ENCODE peak calls at places on chromosomes 1 and 21, in six cellular contexts. One of them, this sample, is unnamed.

GRCh38 chr1:74235153-74235552 is at the start of gene TNNI3K:
- DNase-seq in left lung: no peak
- DNase-seq in left ventricle myocardium inferior: no peak
- DNase-seq in tibial artery: no peak
- DNase-seq in adrenal gland: no peak
- DNase-seq in neural progenitor cell: no peak
- DNase-seq in this sample: no peak

GRCh38 chr1:15836772-15837669 is 10.5 kb upstream of the SPEN start:
- DNase-seq in left ventricle myocardium inferior: peak; percentile 54
- DNase-seq in tibial artery: no peak
- DNase-seq in adrenal gland: peak; percentile 59
- DNase-seq in neural progenitor cell: peak; percentile 25
- DNase-seq in left lung: peak; percentile 78
- DNase-seq in this sample: peak; percentile 63

GRCh38 chr1:72837781-72838180 is 555.4 kb upstream of the NEGR1 start:
- DNase-seq in adrenal gland: no peak
- DNase-seq in tibial artery: no peak
- DNase-seq in left ventricle myocardium inferior: no peak
- DNase-seq in left lung: no peak
- DNase-seq in neural progenitor cell: peak; percentile 54
- DNase-seq in this sample: no peak

GRCh38 chr1:11563560-11564069 is 84.7 kb downstream of the DISP3 start:
- DNase-seq in neural progenitor cell: peak; percentile 82
- DNase-seq in adrenal gland: no peak
- DNase-seq in left ventricle myocardium inferior: no peak
- DNase-seq in left lung: no peak
- DNase-seq in tibial artery: no peak
- DNase-seq in this sample: no peak

GRCh38 chr1:236107121-236107907 is 35.0 kb upstream of the GPR137B start:
- DNase-seq in left lung: no peak
- DNase-seq in adrenal gland: no peak
- DNase-seq in left ventricle myocardium inferior: no peak
- DNase-seq in neural progenitor cell: no peak
- DNase-seq in tibial artery: no peak
- DNase-seq in this sample: no peak

GRCh38 chr1:210792703-210793102 is 341.2 kb downstream of the KCNH1 start:
- DNase-seq in left ventricle myocardium inferior: no peak
- DNase-seq in neural progenitor cell: no peak
- DNase-seq in tibial artery: no peak
- DNase-seq in left lung: no peak
- DNase-seq in adrenal gland: no peak
- DNase-seq in this sample: no peak

GRCh38 chr1:232183802-232184201 is 446.1 kb downstream of the SIPA1L2 start:
- DNase-seq in tibial artery: no peak
- DNase-seq in adrenal gland: no peak
- DNase-seq in left lung: no peak
- DNase-seq in left ventricle myocardium inferior: no peak
- DNase-seq in neural progenitor cell: no peak
- DNase-seq in this sample: no peak

GRCh38 chr1:32695098-32695904 is 7.3 kb downstream of the SYNC start:
- DNase-seq in neural progenitor cell: no peak
- DNase-seq in left ventricle myocardium inferior: peak; percentile 78
- DNase-seq in adrenal gland: peak; percentile 89
- DNase-seq in tibial artery: peak; percentile 83
- DNase-seq in left lung: peak; percentile 75
- DNase-seq in this sample: peak; percentile 83

GRCh38 chr1:87291107-87291506 is 37.6 kb upstream of the LMO4 start:
- DNase-seq in left lung: no peak
- DNase-seq in left ventricle myocardium inferior: no peak
- DNase-seq in tibial artery: no peak
- DNase-seq in neural progenitor cell: no peak
- DNase-seq in adrenal gland: no peak
- DNase-seq in this sample: no peak

GRCh38 chr1:210857724-210858123 is 276.2 kb downstream of the KCNH1 start:
- DNase-seq in tibial artery: no peak
- DNase-seq in adrenal gland: no peak
- DNase-seq in left lung: no peak
- DNase-seq in left ventricle myocardium inferior: no peak
- DNase-seq in neural progenitor cell: no peak
- DNase-seq in this sample: no peak

GRCh38 chr1:3012511-3013291 is 8.6 kb upstream of the ACTRT2 start:
- DNase-seq in left lung: peak; percentile 38
- DNase-seq in tibial artery: peak; percentile 47
- DNase-seq in adrenal gland: peak; percentile 51
- DNase-seq in neural progenitor cell: peak; percentile 75
- DNase-seq in left ventricle myocardium inferior: peak; percentile 48
- DNase-seq in this sample: peak; percentile 73

GRCh38 chr1:54328117-54328636 is 78.0 kb downstream of the SSBP3 start:
- DNase-seq in tibial artery: no peak
- DNase-seq in neural progenitor cell: no peak
- DNase-seq in adrenal gland: no peak
- DNase-seq in left lung: no peak
- DNase-seq in left ventricle myocardium inferior: no peak
- DNase-seq in this sample: no peak

GRCh38 chr1:41840592-41841246 is 78.0 kb downstream of the HIVEP3 start:
- DNase-seq in adrenal gland: no peak
- DNase-seq in neural progenitor cell: no peak
- DNase-seq in tibial artery: no peak
- DNase-seq in left lung: no peak
- DNase-seq in left ventricle myocardium inferior: peak; percentile 34
- DNase-seq in this sample: no peak

GRCh38 chr1:5370321-5370720 is 621.9 kb downstream of the NPHP4 start:
- DNase-seq in left lung: no peak
- DNase-seq in left ventricle myocardium inferior: no peak
- DNase-seq in adrenal gland: no peak
- DNase-seq in tibial artery: no peak
- DNase-seq in neural progenitor cell: no peak
- DNase-seq in this sample: no peak

GRCh38 chr1:199551967-199552565 is 475.4 kb upstream of the NR5A2 start:
- DNase-seq in adrenal gland: peak; percentile 53
- DNase-seq in neural progenitor cell: peak; percentile 77
- DNase-seq in left lung: no peak
- DNase-seq in left ventricle myocardium inferior: no peak
- DNase-seq in tibial artery: no peak
- DNase-seq in this sample: no peak

GRCh38 chr1:53681647-53682368 is 57.2 kb downstream of the GLIS1 start:
- DNase-seq in adrenal gland: peak; percentile 27
- DNase-seq in left ventricle myocardium inferior: peak; percentile 17
- DNase-seq in tibial artery: peak; percentile 31
- DNase-seq in left lung: no peak
- DNase-seq in neural progenitor cell: peak; percentile 87
- DNase-seq in this sample: peak; percentile 62

GRCh38 chr1:220906561-220907334 is 27.5 kb downstream of the HLX start:
- DNase-seq in adrenal gland: no peak
- DNase-seq in left lung: no peak
- DNase-seq in left ventricle myocardium inferior: no peak
- DNase-seq in neural progenitor cell: no peak
- DNase-seq in tibial artery: no peak
- DNase-seq in this sample: no peak

GRCh38 chr1:47584249-47584648 is 146.4 kb downstream of the FOXD2 start:
- DNase-seq in neural progenitor cell: no peak
- DNase-seq in left lung: no peak
- DNase-seq in adrenal gland: no peak
- DNase-seq in tibial artery: peak; percentile 52
- DNase-seq in left ventricle myocardium inferior: no peak
- DNase-seq in this sample: no peak

GRCh38 chr1:179061360-179062282 is 20.2 kb upstream of the TOR3A start:
- DNase-seq in left ventricle myocardium inferior: no peak
- DNase-seq in left lung: no peak
- DNase-seq in adrenal gland: no peak
- DNase-seq in neural progenitor cell: no peak
- DNase-seq in tibial artery: no peak
- DNase-seq in this sample: no peak

GRCh38 chr1:33257388-33257758 is 1.1 kb downstream of the ZNF362 start:
- DNase-seq in adrenal gland: no peak
- DNase-seq in tibial artery: no peak
- DNase-seq in left lung: no peak
- DNase-seq in left ventricle myocardium inferior: no peak
- DNase-seq in neural progenitor cell: no peak
- DNase-seq in this sample: no peak

GRCh38 chr1:112722601-112723510 is 7.7 kb upstream of the PPM1J start:
- DNase-seq in tibial artery: no peak
- DNase-seq in left lung: peak; percentile 52
- DNase-seq in neural progenitor cell: peak; percentile 85
- DNase-seq in adrenal gland: no peak
- DNase-seq in left ventricle myocardium inferior: no peak
- DNase-seq in this sample: no peak
- H3K4me3 ChIP-seq in tibial artery: no peak overlapping the region
- H3K4me3 ChIP-seq in left lung: no peak overlapping the region
- H3K4me3 ChIP-seq in neural progenitor cell: peak overlapping the region; percentile 22
- H3K4me3 ChIP-seq in adrenal gland: peak overlapping the region; percentile 38
- H3K4me3 ChIP-seq in left ventricle myocardium inferior: peak overlapping the region; percentile 49
- H3K4me3 ChIP-seq in this sample: peak overlapping the region; percentile 35

GRCh38 chr1:183986941-183987340 is 50.6 kb downstream of the COLGALT2 start:
- DNase-seq in neural progenitor cell: no peak
- DNase-seq in adrenal gland: no peak
- DNase-seq in left ventricle myocardium inferior: no peak
- DNase-seq in tibial artery: no peak
- DNase-seq in left lung: no peak
- DNase-seq in this sample: no peak
- TF ChIP-seq CTCF in neural progenitor cell: no peak
- TF ChIP-seq CTCF in adrenal gland: no peak
- TF ChIP-seq CTCF in left ventricle myocardium inferior: no peak
- TF ChIP-seq CTCF in tibial artery: no peak
- TF ChIP-seq CTCF in left lung: no peak
- TF ChIP-seq CTCF in this sample: no peak

GRCh38 chr1:18109756-18110597 is 2.4 kb downstream of the IGSF21 start:
- DNase-seq in left lung: no peak
- DNase-seq in adrenal gland: peak; percentile 58
- DNase-seq in neural progenitor cell: peak; percentile 87
- DNase-seq in tibial artery: peak; percentile 62
- DNase-seq in left ventricle myocardium inferior: peak; percentile 39
- DNase-seq in this sample: peak; percentile 32
- H3K4me3 ChIP-seq in left lung: no peak overlapping the region
- H3K4me3 ChIP-seq in adrenal gland: peak overlapping the region; percentile 39
- H3K4me3 ChIP-seq in neural progenitor cell: peak overlapping the region; percentile 73
- H3K4me3 ChIP-seq in tibial artery: peak overlapping the region; percentile 37
- H3K4me3 ChIP-seq in left ventricle myocardium inferior: peak overlapping the region; percentile 50
- H3K4me3 ChIP-seq in this sample: peak overlapping the region; percentile 7

GRCh38 chr1:80218112-80218511 is 1211.6 kb upstream of the ADGRL4 start:
- DNase-seq in neural progenitor cell: peak; percentile 59
- DNase-seq in left ventricle myocardium inferior: no peak
- DNase-seq in left lung: no peak
- DNase-seq in tibial artery: no peak
- DNase-seq in adrenal gland: no peak
- DNase-seq in this sample: no peak
- TF ChIP-seq CTCF in neural progenitor cell: peak; percentile 73
- TF ChIP-seq CTCF in left ventricle myocardium inferior: peak; percentile 55
- TF ChIP-seq CTCF in left lung: peak; percentile 8
- TF ChIP-seq CTCF in tibial artery: no peak
- TF ChIP-seq CTCF in adrenal gland: peak; percentile 48
- TF ChIP-seq CTCF in this sample: peak; percentile 16

GRCh38 chr21:45588861-45589491 is 46.7 kb upstream of the SLC19A1 start:
- DNase-seq in neural progenitor cell: no peak
- DNase-seq in left lung: no peak
- DNase-seq in tibial artery: no peak
- DNase-seq in left ventricle myocardium inferior: no peak
- DNase-seq in adrenal gland: no peak
- DNase-seq in this sample: no peak

GRCh38 chr21:45590726-45591618 is 48.7 kb upstream of the SLC19A1 start:
- DNase-seq in tibial artery: no peak
- DNase-seq in left ventricle myocardium inferior: peak; percentile 29
- DNase-seq in left lung: peak; percentile 46
- DNase-seq in adrenal gland: peak; percentile 32
- DNase-seq in neural progenitor cell: no peak
- DNase-seq in this sample: peak; percentile 49

GRCh38 chr21:45591619-45592207 is 49.5 kb upstream of the SLC19A1 start:
- DNase-seq in tibial artery: no peak
- DNase-seq in left lung: peak; percentile 5
- DNase-seq in adrenal gland: peak; percentile 9
- DNase-seq in left ventricle myocardium inferior: no peak
- DNase-seq in neural progenitor cell: no peak
- DNase-seq in this sample: no peak

GRCh38 chr21:45589686-45590245 is 47.5 kb upstream of the SLC19A1 start:
- DNase-seq in tibial artery: no peak
- DNase-seq in adrenal gland: no peak
- DNase-seq in left ventricle myocardium inferior: no peak
- DNase-seq in left lung: no peak
- DNase-seq in neural progenitor cell: no peak
- DNase-seq in this sample: peak; percentile 45

GRCh38 chr21:45590246-45590725 is 48.0 kb upstream of the SLC19A1 start:
- DNase-seq in left lung: peak; percentile 81
- DNase-seq in left ventricle myocardium inferior: peak; percentile 72
- DNase-seq in adrenal gland: peak; percentile 73
- DNase-seq in neural progenitor cell: peak; percentile 80
- DNase-seq in tibial artery: peak; percentile 36
- DNase-seq in this sample: peak; percentile 69
- H3K4me3 ChIP-seq in left lung: peak overlapping the region; percentile 47
- H3K4me3 ChIP-seq in left ventricle myocardium inferior: peak overlapping the region; percentile 71
- H3K4me3 ChIP-seq in adrenal gland: peak overlapping the region; percentile 61
- H3K4me3 ChIP-seq in neural progenitor cell: peak overlapping the region; percentile 57
- H3K4me3 ChIP-seq in tibial artery: peak overlapping the region; percentile 11
- H3K4me3 ChIP-seq in this sample: peak overlapping the region; percentile 54

This sample was measured in psoas muscle.